ENCODE peak calls at places on chromosomes 1 and 21, in four cellular contexts. One of them, this sample, is unnamed.
A peak's percentile ranks its signal among the peaks of the same experiment; 100 is the strongest.

GRCh38 chr1:119251751-119252150 is 111.3 kb upstream of the WARS2 start:
- DNase-seq in H1: no peak
- DNase-seq in HepG2: no peak
- DNase-seq in GM12878: no peak
- DNase-seq in this sample: no peak

GRCh38 chr21:15826147-15826780 is 96.5 kb downstream of the USP25 start:
- DNase-seq in H1: no peak
- DNase-seq in HepG2: peak; percentile 72
- DNase-seq in GM12878: peak; percentile 11
- DNase-seq in this sample: peak; percentile 13

GRCh38 chr1:238177960-238178359 is 287.2 kb upstream of the ZP4 start:
- DNase-seq in H1: no peak
- DNase-seq in HepG2: no peak
- DNase-seq in GM12878: no peak
- DNase-seq in this sample: no peak

GRCh38 chr1:32377541-32378220 is 15.3 kb downstream of the TSSK3 start:
- DNase-seq in H1: no peak
- DNase-seq in HepG2: no peak
- DNase-seq in GM12878: no peak
- DNase-seq in this sample: no peak

GRCh38 chr1:172764378-172764777 is 105.5 kb downstream of the FASLG start:
- DNase-seq in H1: no peak
- DNase-seq in HepG2: no peak
- DNase-seq in GM12878: no peak
- DNase-seq in this sample: no peak

GRCh38 chr1:116424438-116424837 is 51.4 kb downstream of the ATP1A1 start:
- DNase-seq in H1: no peak
- DNase-seq in HepG2: no peak
- DNase-seq in GM12878: no peak
- DNase-seq in this sample: no peak

GRCh38 chr21:33998402-33998801 is 75.0 kb upstream of the MRPS6 start:
- DNase-seq in H1: no peak
- DNase-seq in HepG2: no peak
- DNase-seq in GM12878: no peak
- DNase-seq in this sample: no peak

GRCh38 chr1:31977361-31978131 is 36.1 kb upstream of the KHDRBS1 start:
- DNase-seq in H1: peak; percentile 68
- DNase-seq in HepG2: peak; percentile 41
- DNase-seq in GM12878: no peak
- DNase-seq in this sample: peak; percentile 79

GRCh38 chr1:180912211-180912800 is 391 bp upstream of the KIAA1614 start:
- DNase-seq in H1: peak; percentile 80
- DNase-seq in HepG2: no peak
- DNase-seq in GM12878: no peak
- DNase-seq in this sample: no peak

GRCh38 chr1:84722794-84723193 is 32.5 kb upstream of the SSX2IP start:
- DNase-seq in H1: no peak
- DNase-seq in HepG2: no peak
- DNase-seq in GM12878: no peak
- DNase-seq in this sample: no peak

GRCh38 chr1:1325288-1326074 is 879 bp downstream of the CPTP start:
- DNase-seq in H1: no peak
- DNase-seq in HepG2: no peak
- DNase-seq in GM12878: no peak
- DNase-seq in this sample: no peak

GRCh38 chr1:6757719-6758435 is 27.4 kb upstream of the CAMTA1 start:
- DNase-seq in H1: peak; percentile 49
- DNase-seq in HepG2: no peak
- DNase-seq in GM12878: no peak
- DNase-seq in this sample: no peak

GRCh38 chr1:37656881-37657280 is 22.2 kb upstream of the RSPO1 start:
- DNase-seq in H1: no peak
- DNase-seq in HepG2: no peak
- DNase-seq in GM12878: no peak
- DNase-seq in this sample: no peak

GRCh38 chr21:38613686-38614085 is 115.4 kb upstream of the ERG start:
- DNase-seq in H1: no peak
- DNase-seq in HepG2: no peak
- DNase-seq in GM12878: no peak
- DNase-seq in this sample: no peak

GRCh38 chr21:16419188-16419874 is 689.5 kb downstream of the USP25 start:
- DNase-seq in H1: no peak
- DNase-seq in HepG2: peak; percentile 12
- DNase-seq in GM12878: no peak
- DNase-seq in this sample: no peak

GRCh38 chr1:185239861-185240260 is 77.2 kb downstream of the IVNS1ABP start:
- DNase-seq in H1: no peak
- DNase-seq in HepG2: no peak
- DNase-seq in GM12878: no peak
- DNase-seq in this sample: no peak

GRCh38 chr1:44723496-44724407 is 7.2 kb downstream of the RNU5D-1 start:
- DNase-seq in H1: no peak
- DNase-seq in HepG2: no peak
- DNase-seq in GM12878: peak; percentile 66
- DNase-seq in this sample: no peak

GRCh38 chr1:67766117-67766978 is 66.9 kb downstream of the GNG12 start:
- DNase-seq in H1: peak; percentile 66
- DNase-seq in HepG2: no peak
- DNase-seq in GM12878: no peak
- DNase-seq in this sample: peak; percentile 50

GRCh38 chr1:60936943-60937342 is 145.4 kb upstream of the NFIA start:
- DNase-seq in H1: no peak
- DNase-seq in HepG2: no peak
- DNase-seq in GM12878: no peak
- DNase-seq in this sample: no peak

GRCh38 chr1:47674189-47674588 is 236.3 kb downstream of the FOXD2 start:
- DNase-seq in H1: no peak
- DNase-seq in HepG2: no peak
- DNase-seq in GM12878: no peak
- DNase-seq in this sample: no peak

GRCh38 chr1:45859221-45859620 is 55.8 kb downstream of the MAST2 start:
- DNase-seq in H1: no peak
- DNase-seq in HepG2: no peak
- DNase-seq in GM12878: no peak
- DNase-seq in this sample: no peak

GRCh38 chr1:25617626-25618432 is 1.2 kb downstream of the MAN1C1 start:
- DNase-seq in H1: peak; percentile 75
- DNase-seq in HepG2: no peak
- DNase-seq in GM12878: no peak
- DNase-seq in this sample: no peak

GRCh38 chr1:5704785-5705514 is 287.3 kb downstream of the NPHP4 start:
- DNase-seq in H1: no peak
- DNase-seq in HepG2: no peak
- DNase-seq in GM12878: no peak
- DNase-seq in this sample: no peak

GRCh38 chr1:15963968-15964648 is 11.8 kb downstream of the ZBTB17 start:
- DNase-seq in H1: no peak
- DNase-seq in HepG2: no peak
- DNase-seq in GM12878: no peak
- DNase-seq in this sample: no peak

GRCh38 chr1:107963601-107964396 is 1.2 kb downstream of the VAV3 start:
- DNase-seq in H1: peak; percentile 57
- DNase-seq in HepG2: no peak
- DNase-seq in GM12878: peak; percentile 62
- DNase-seq in this sample: no peak

GRCh38 chr1:172917972-172918371 is 132.8 kb downstream of the TNFSF18 start:
- DNase-seq in H1: no peak
- DNase-seq in HepG2: peak; percentile 27
- DNase-seq in GM12878: no peak
- DNase-seq in this sample: no peak

GRCh38 chr21:45278156-45278911 is 9.4 kb downstream of the POFUT2 start:
- DNase-seq in H1: no peak
- DNase-seq in HepG2: no peak
- DNase-seq in GM12878: no peak
- DNase-seq in this sample: no peak

GRCh38 chr1:69993787-69994186 is 211.6 kb downstream of the LRRC40 start:
- DNase-seq in H1: no peak
- DNase-seq in HepG2: no peak
- DNase-seq in GM12878: no peak
- DNase-seq in this sample: no peak

DNA sequence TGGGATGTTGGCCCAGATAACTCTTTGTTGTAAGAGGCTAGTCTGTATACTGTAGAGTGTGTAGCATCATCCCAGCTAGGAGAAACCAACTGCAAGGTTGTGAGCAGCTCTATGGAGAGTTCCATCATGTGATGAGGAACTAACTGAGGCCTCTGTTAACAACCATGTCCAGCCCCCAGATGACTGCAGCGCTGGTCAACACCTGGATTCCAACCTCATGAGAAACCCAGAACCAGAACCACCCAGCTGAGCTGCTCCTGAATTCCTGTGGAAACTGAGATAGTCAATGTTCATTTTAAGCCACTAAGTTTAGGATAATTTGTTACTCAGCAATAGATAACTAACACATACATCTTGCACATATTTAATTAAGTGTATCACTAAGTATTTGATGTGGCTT is 41.6 kb upstream of the SLC2A1 start:
- DNase-seq in H1: no peak
- DNase-seq in HepG2: no peak
- DNase-seq in GM12878: no peak
- DNase-seq in this sample: no peak
- TF ChIP-seq BRCA1 in H1: no peak
- TF ChIP-seq BRCA1 in HepG2: no peak
- TF ChIP-seq BRCA1 in GM12878: no peak
- TF ChIP-seq BRCA1 in this sample: no peak

GRCh38 chr1:22454476-22455056 is 2.9 kb downstream of the ZBTB40 start:
- DNase-seq in H1: no peak
- DNase-seq in HepG2: no peak
- DNase-seq in GM12878: no peak
- DNase-seq in this sample: no peak

GRCh38 chr1:22450421-22451021 is 1.1 kb upstream of the ZBTB40 start:
- DNase-seq in H1: no peak
- DNase-seq in HepG2: peak; percentile 87
- DNase-seq in GM12878: no peak
- DNase-seq in this sample: no peak

GRCh38 chr1:22453181-22453580 is 1.5 kb downstream of the ZBTB40 start:
- DNase-seq in H1: no peak
- DNase-seq in HepG2: no peak
- DNase-seq in GM12878: no peak
- DNase-seq in this sample: no peak

GRCh38 chr1:22451702-22452400 is at the start of gene ZBTB40:
- DNase-seq in H1: peak; percentile 97
- DNase-seq in HepG2: peak; percentile 94
- DNase-seq in GM12878: peak; percentile 80
- DNase-seq in this sample: peak; percentile 98

DNA sequence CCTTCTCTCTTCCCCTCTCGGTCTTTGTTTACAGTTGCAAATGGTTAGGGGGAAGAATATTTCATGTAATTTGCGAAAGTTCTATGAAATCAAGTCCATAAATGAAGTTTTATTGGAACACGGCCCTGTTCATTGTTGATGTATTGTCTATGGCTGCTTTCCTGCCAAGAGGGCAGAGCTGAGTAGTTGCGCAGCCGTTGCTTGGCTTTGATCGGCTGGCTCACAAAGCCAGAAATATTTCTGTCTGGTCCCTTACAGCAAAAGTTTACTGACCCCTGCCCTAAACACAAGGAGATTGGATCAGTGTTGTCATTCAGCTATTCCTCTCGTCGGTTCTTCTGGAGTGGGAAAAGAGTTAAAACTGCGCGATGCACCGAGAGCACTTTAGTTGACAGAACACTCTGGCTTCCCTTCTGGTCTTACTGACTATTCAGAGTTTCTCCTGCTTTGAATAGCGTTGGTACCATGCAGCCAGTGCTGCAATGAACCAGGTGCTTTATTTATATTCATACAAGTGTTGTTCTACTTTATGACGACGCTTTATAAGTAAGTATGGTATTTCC is 831 bp downstream of the ZBTB40 start:
- DNase-seq in H1: no peak
- DNase-seq in HepG2: no peak
- DNase-seq in GM12878: peak; percentile 9
- DNase-seq in this sample: no peak
- TF ChIP-seq BRCA1 in H1: no peak
- TF ChIP-seq BRCA1 in HepG2: no peak
- TF ChIP-seq BRCA1 in GM12878: no peak
- TF ChIP-seq BRCA1 in this sample: no peak

GRCh38 chr1:51639694-51640093 is 22.8 kb downstream of the OSBPL9 start:
- DNase-seq in H1: no peak
- DNase-seq in HepG2: no peak
- DNase-seq in GM12878: no peak
- DNase-seq in this sample: no peak

GRCh38 chr1:51643362-51643761 is 26.5 kb downstream of the OSBPL9 start:
- DNase-seq in H1: no peak
- DNase-seq in HepG2: no peak
- DNase-seq in GM12878: no peak
- DNase-seq in this sample: no peak

GRCh38 chr1:51642739-51643142 is 25.8 kb downstream of the OSBPL9 start:
- DNase-seq in H1: no peak
- DNase-seq in HepG2: no peak
- DNase-seq in GM12878: no peak
- DNase-seq in this sample: no peak

GRCh38 chr1:51648180-51649109 is 31.6 kb downstream of the OSBPL9 start:
- DNase-seq in H1: no peak
- DNase-seq in HepG2: peak; percentile 66
- DNase-seq in GM12878: no peak
- DNase-seq in this sample: peak; percentile 94

DNA sequence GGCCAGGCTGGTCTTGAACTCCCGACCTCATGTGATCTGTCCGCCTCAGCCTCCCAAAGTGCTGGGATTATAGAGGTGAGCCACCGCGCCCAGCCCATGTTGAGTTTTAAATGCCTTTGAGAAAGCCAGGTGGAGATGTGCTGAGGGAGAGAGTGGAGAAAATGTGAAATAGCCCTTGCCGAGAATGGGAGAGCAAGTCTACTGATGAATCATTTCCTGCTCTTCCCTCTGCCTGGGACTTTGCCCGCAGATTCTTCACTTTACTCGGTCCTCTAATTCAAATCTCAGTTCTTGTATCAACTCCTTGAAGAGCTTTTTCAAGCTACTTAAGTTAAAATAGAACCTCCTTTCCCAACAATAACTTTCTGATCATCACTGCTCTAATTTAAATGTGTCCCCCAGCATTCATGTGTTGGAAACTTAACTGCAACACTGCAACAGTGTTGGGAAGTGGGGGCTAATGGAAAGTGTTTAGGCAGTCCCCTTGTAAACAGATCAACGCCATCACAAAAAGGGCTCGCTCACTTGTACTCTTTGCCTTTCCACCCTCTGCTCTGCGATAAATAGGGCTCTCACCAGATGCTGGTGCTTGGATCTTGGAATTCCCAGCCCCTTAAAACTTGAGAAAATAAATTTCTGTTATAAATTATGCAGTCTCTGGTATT is 27.8 kb downstream of the OSBPL9 start:
- DNase-seq in H1: no peak
- DNase-seq in HepG2: no peak
- DNase-seq in GM12878: no peak
- DNase-seq in this sample: no peak
- TF ChIP-seq BRCA1 in H1: no peak
- TF ChIP-seq BRCA1 in HepG2: no peak
- TF ChIP-seq BRCA1 in GM12878: no peak
- TF ChIP-seq BRCA1 in this sample: no peak

DNA sequence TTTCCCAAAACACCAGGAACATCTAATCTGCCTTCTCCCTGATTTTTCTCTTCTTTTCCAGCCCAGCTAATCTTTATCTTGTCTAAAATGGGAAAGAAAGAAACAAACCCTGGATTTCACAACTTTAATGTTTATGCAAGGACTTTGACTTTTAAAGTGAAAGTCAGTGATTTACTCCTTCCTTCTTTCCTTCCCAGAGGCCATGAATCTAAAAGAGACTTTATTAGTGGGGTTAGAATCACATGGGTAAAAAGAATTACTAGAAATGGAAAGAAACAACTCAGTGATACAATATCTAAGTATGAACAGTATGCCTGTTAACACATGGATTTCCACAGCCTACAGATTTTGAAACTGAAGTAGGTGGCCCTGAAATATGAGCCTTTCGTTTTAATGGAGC is 59.8 kb upstream of the KCNK2 start:
- DNase-seq in H1: no peak
- DNase-seq in HepG2: no peak
- DNase-seq in GM12878: no peak
- DNase-seq in this sample: no peak
- TF ChIP-seq BRCA1 in H1: no peak
- TF ChIP-seq BRCA1 in HepG2: no peak
- TF ChIP-seq BRCA1 in GM12878: no peak
- TF ChIP-seq BRCA1 in this sample: no peak